ENCODE peak calls at places on chromosome 21, in six cellular contexts. One of them, this sample, is unnamed.
A peak's percentile ranks its signal among the peaks of the same experiment; 100 is the strongest.

GRCh38 chr21:17387030-17387617 is 125.7 kb upstream of the CXADR start:
- DNase-seq in NB4: peak; percentile 56
- DNase-seq in A549: peak; percentile 51
- DNase-seq in testis: peak; percentile 76
- DNase-seq in heart left ventricle: peak; percentile 24
- DNase-seq in right lobe of liver: no peak
- DNase-seq in this sample: no peak

GRCh38 chr21:26513212-26513611 is 59.9 kb downstream of the CYYR1 start:
- DNase-seq in NB4: no peak
- DNase-seq in A549: no peak
- DNase-seq in testis: no peak
- DNase-seq in heart left ventricle: no peak
- DNase-seq in right lobe of liver: no peak
- DNase-seq in this sample: no peak

GRCh38 chr21:38780879-38781278 is 24.9 kb upstream of the ETS2 start:
- DNase-seq in NB4: no peak
- DNase-seq in A549: no peak
- DNase-seq in testis: no peak
- DNase-seq in heart left ventricle: no peak
- DNase-seq in right lobe of liver: no peak
- DNase-seq in this sample: no peak

GRCh38 chr21:17828223-17828622 is 9.1 kb upstream of the C21orf91 start:
- DNase-seq in NB4: no peak
- DNase-seq in A549: no peak
- DNase-seq in testis: no peak
- DNase-seq in heart left ventricle: no peak
- DNase-seq in right lobe of liver: no peak
- DNase-seq in this sample: no peak

GRCh38 chr21:39867198-39867650 is at the start of gene PCP4:
- DNase-seq in NB4: peak; percentile 47
- DNase-seq in A549: peak; percentile 36
- DNase-seq in testis: peak; percentile 82
- DNase-seq in heart left ventricle: peak; percentile 23
- DNase-seq in right lobe of liver: no peak
- DNase-seq in this sample: no peak

GRCh38 chr21:39673736-39674135 is 61.0 kb downstream of the B3GALT5 start:
- DNase-seq in NB4: no peak
- DNase-seq in A549: no peak
- DNase-seq in testis: no peak
- DNase-seq in heart left ventricle: no peak
- DNase-seq in right lobe of liver: no peak
- DNase-seq in this sample: peak; percentile 62

GRCh38 chr21:42845296-42845965 is 33.9 kb downstream of the WDR4 start:
- DNase-seq in NB4: no peak
- DNase-seq in A549: no peak
- DNase-seq in testis: no peak
- DNase-seq in heart left ventricle: peak; percentile 56
- DNase-seq in right lobe of liver: peak; percentile 68
- DNase-seq in this sample: peak; percentile 73

GRCh38 chr21:34358866-34359265 is 4.9 kb upstream of the KCNE2 start:
- DNase-seq in NB4: no peak
- DNase-seq in A549: no peak
- DNase-seq in testis: no peak
- DNase-seq in heart left ventricle: no peak
- DNase-seq in right lobe of liver: no peak
- DNase-seq in this sample: no peak

GRCh38 chr21:27795418-27795817 is 828.5 kb upstream of the ADAMTS5 start:
- DNase-seq in NB4: no peak
- DNase-seq in A549: no peak
- DNase-seq in testis: no peak
- DNase-seq in heart left ventricle: no peak
- DNase-seq in right lobe of liver: no peak
- DNase-seq in this sample: no peak

GRCh38 chr21:22342855-22343254 is 1344.6 kb downstream of the NCAM2 start:
- DNase-seq in NB4: no peak
- DNase-seq in A549: no peak
- DNase-seq in testis: no peak
- DNase-seq in heart left ventricle: no peak
- DNase-seq in right lobe of liver: no peak
- DNase-seq in this sample: no peak

GRCh38 chr21:35223480-35224156 is 174.5 kb upstream of the RUNX1 start:
- DNase-seq in NB4: no peak
- DNase-seq in A549: no peak
- DNase-seq in testis: no peak
- DNase-seq in heart left ventricle: no peak
- DNase-seq in right lobe of liver: no peak
- DNase-seq in this sample: no peak

GRCh38 chr21:41750051-41750450 is 16.8 kb downstream of the RIPK4 start:
- DNase-seq in NB4: no peak
- DNase-seq in A549: no peak
- DNase-seq in testis: no peak
- DNase-seq in heart left ventricle: no peak
- DNase-seq in right lobe of liver: no peak
- DNase-seq in this sample: no peak

GRCh38 chr21:40130476-40130875 is 263.2 kb downstream of the PCP4 start:
- DNase-seq in NB4: no peak
- DNase-seq in A549: no peak
- DNase-seq in testis: no peak
- DNase-seq in heart left ventricle: no peak
- DNase-seq in right lobe of liver: no peak
- DNase-seq in this sample: no peak

GRCh38 chr21:17472167-17472566 is 40.7 kb upstream of the CXADR start:
- DNase-seq in NB4: no peak
- DNase-seq in A549: no peak
- DNase-seq in testis: no peak
- DNase-seq in heart left ventricle: no peak
- DNase-seq in right lobe of liver: no peak
- DNase-seq in this sample: no peak

GRCh38 chr21:34771512-34772028 is 102.8 kb downstream of the CLIC6 start:
- DNase-seq in NB4: peak; percentile 74
- DNase-seq in A549: peak; percentile 57
- DNase-seq in testis: no peak
- DNase-seq in heart left ventricle: no peak
- DNase-seq in right lobe of liver: no peak
- DNase-seq in this sample: no peak

GRCh38 chr21:42061866-42062542 is 9.1 kb upstream of the UMODL1 start:
- DNase-seq in NB4: no peak
- DNase-seq in A549: no peak
- DNase-seq in testis: no peak
- DNase-seq in heart left ventricle: no peak
- DNase-seq in right lobe of liver: peak; percentile 28
- DNase-seq in this sample: peak; percentile 84

GRCh38 chr21:21722736-21723135 is 724.5 kb downstream of the NCAM2 start:
- DNase-seq in NB4: no peak
- DNase-seq in A549: no peak
- DNase-seq in testis: no peak
- DNase-seq in heart left ventricle: no peak
- DNase-seq in right lobe of liver: no peak
- DNase-seq in this sample: no peak

GRCh38 chr21:46273341-46273740 is 12.1 kb downstream of the MCM3AP start:
- DNase-seq in NB4: no peak
- DNase-seq in A549: no peak
- DNase-seq in testis: no peak
- DNase-seq in heart left ventricle: no peak
- DNase-seq in right lobe of liver: no peak
- DNase-seq in this sample: no peak

GRCh38 chr21:41152149-41152548 is 15.8 kb upstream of the BACE2 start:
- DNase-seq in NB4: peak; percentile 15
- DNase-seq in A549: no peak
- DNase-seq in testis: no peak
- DNase-seq in heart left ventricle: no peak
- DNase-seq in right lobe of liver: no peak
- DNase-seq in this sample: no peak

GRCh38 chr21:19123053-19123452 is 719.5 kb upstream of the TMPRSS15 start:
- DNase-seq in NB4: no peak
- DNase-seq in A549: no peak
- DNase-seq in testis: no peak
- DNase-seq in heart left ventricle: no peak
- DNase-seq in right lobe of liver: no peak
- DNase-seq in this sample: no peak

GRCh38 chr21:28269173-28269572 is 723.5 kb downstream of the LTN1 start:
- DNase-seq in NB4: no peak
- DNase-seq in A549: no peak
- DNase-seq in testis: no peak
- DNase-seq in heart left ventricle: no peak
- DNase-seq in right lobe of liver: no peak
- DNase-seq in this sample: no peak

GRCh38 chr21:32190491-32191144 is 88.2 kb downstream of the MIS18A start:
- DNase-seq in NB4: no peak
- DNase-seq in A549: no peak
- DNase-seq in testis: no peak
- DNase-seq in heart left ventricle: no peak
- DNase-seq in right lobe of liver: no peak
- DNase-seq in this sample: no peak

GRCh38 chr21:32325706-32326105 is 27.1 kb downstream of the MRAP start:
- DNase-seq in NB4: no peak
- DNase-seq in A549: no peak
- DNase-seq in testis: no peak
- DNase-seq in heart left ventricle: no peak
- DNase-seq in right lobe of liver: no peak
- DNase-seq in this sample: no peak

GRCh38 chr21:41398831-41399230 is 27.2 kb upstream of the MX1 start:
- DNase-seq in NB4: no peak
- DNase-seq in A549: no peak
- DNase-seq in testis: no peak
- DNase-seq in heart left ventricle: no peak
- DNase-seq in right lobe of liver: no peak
- DNase-seq in this sample: no peak

GRCh38 chr21:26096972-26097371 is 73.6 kb downstream of the APP start:
- DNase-seq in NB4: no peak
- DNase-seq in A549: no peak
- DNase-seq in testis: no peak
- DNase-seq in heart left ventricle: no peak
- DNase-seq in right lobe of liver: no peak
- DNase-seq in this sample: no peak

GRCh38 chr21:46113497-46114176 is 15.7 kb downstream of the COL6A2 start:
- DNase-seq in NB4: no peak
- DNase-seq in A549: no peak
- DNase-seq in testis: no peak
- DNase-seq in heart left ventricle: no peak
- DNase-seq in right lobe of liver: no peak
- DNase-seq in this sample: no peak

GRCh38 chr21:42850463-42850862 is 28.9 kb downstream of the WDR4 start:
- DNase-seq in NB4: no peak
- DNase-seq in A549: no peak
- DNase-seq in testis: no peak
- DNase-seq in heart left ventricle: no peak
- DNase-seq in right lobe of liver: peak; percentile 36
- DNase-seq in this sample: no peak

GRCh38 chr21:18801468-18801867 is 397.9 kb upstream of the TMPRSS15 start:
- DNase-seq in NB4: peak; percentile 6
- DNase-seq in A549: peak; percentile 0
- DNase-seq in testis: no peak
- DNase-seq in heart left ventricle: no peak
- DNase-seq in right lobe of liver: no peak
- DNase-seq in this sample: no peak

GRCh38 chr21:39105341-39105765 is 77.9 kb downstream of the PSMG1 start:
- DNase-seq in NB4: peak; percentile 72
- DNase-seq in A549: no peak
- DNase-seq in testis: no peak
- DNase-seq in heart left ventricle: no peak
- DNase-seq in right lobe of liver: no peak
- DNase-seq in this sample: no peak

GRCh38 chr21:44002511-44002910 is 9.6 kb upstream of the TRAPPC10 start:
- DNase-seq in NB4: no peak
- DNase-seq in A549: no peak
- DNase-seq in testis: no peak
- DNase-seq in heart left ventricle: no peak
- DNase-seq in right lobe of liver: no peak
- DNase-seq in this sample: no peak

GRCh38 chr21:41598561-41599511 is 90.9 kb upstream of the TMPRSS2 start:
- DNase-seq in NB4: peak; percentile 72
- DNase-seq in A549: no peak
- DNase-seq in testis: no peak
- DNase-seq in heart left ventricle: no peak
- DNase-seq in right lobe of liver: no peak
- DNase-seq in this sample: no peak

GRCh38 chr21:43354016-43354420 is 72.9 kb downstream of the SIK1 start:
- DNase-seq in NB4: no peak
- DNase-seq in A549: no peak
- DNase-seq in testis: no peak
- DNase-seq in heart left ventricle: no peak
- DNase-seq in right lobe of liver: no peak
- DNase-seq in this sample: no peak

GRCh38 chr21:26179501-26179900 is 8.9 kb upstream of the APP start:
- DNase-seq in NB4: no peak
- DNase-seq in A549: no peak
- DNase-seq in testis: no peak
- DNase-seq in heart left ventricle: no peak
- DNase-seq in right lobe of liver: no peak
- DNase-seq in this sample: no peak

GRCh38 chr21:24204641-24205040 is 1402.6 kb downstream of the MRPL39 start:
- DNase-seq in NB4: no peak
- DNase-seq in A549: no peak
- DNase-seq in testis: no peak
- DNase-seq in heart left ventricle: no peak
- DNase-seq in right lobe of liver: no peak
- DNase-seq in this sample: no peak

GRCh38 chr21:34965200-34966174 is 83.6 kb downstream of the RUNX1 start:
- DNase-seq in NB4: no peak
- DNase-seq in A549: peak; percentile 12
- DNase-seq in testis: no peak
- DNase-seq in heart left ventricle: no peak
- DNase-seq in right lobe of liver: no peak
- DNase-seq in this sample: no peak

GRCh38 chr21:30072496-30072895 is 94.1 kb downstream of the CLDN17 start:
- DNase-seq in NB4: peak; percentile 54
- DNase-seq in A549: peak; percentile 21
- DNase-seq in testis: peak; percentile 53
- DNase-seq in heart left ventricle: no peak
- DNase-seq in right lobe of liver: no peak
- DNase-seq in this sample: no peak
- TF ChIP-seq CTCF in NB4: peak; percentile 26
- TF ChIP-seq CTCF in A549: no peak
- TF ChIP-seq CTCF in testis: no peak
- TF ChIP-seq CTCF in heart left ventricle: no peak
- TF ChIP-seq CTCF in right lobe of liver: peak; percentile 6
- TF ChIP-seq CTCF in this sample: no peak

GRCh38 chr21:15731243-15731613 is 1.4 kb downstream of the USP25 start:
- DNase-seq in NB4: peak; percentile 26
- DNase-seq in A549: no peak
- DNase-seq in testis: no peak
- DNase-seq in heart left ventricle: no peak
- DNase-seq in right lobe of liver: no peak
- DNase-seq in this sample: no peak
- TF ChIP-seq POLR2A in NB4: no peak
- TF ChIP-seq POLR2A in A549: no peak
- TF ChIP-seq POLR2A in testis: no peak
- TF ChIP-seq POLR2A in heart left ventricle: no peak
- TF ChIP-seq POLR2A in right lobe of liver: peak; percentile 13
- TF ChIP-seq POLR2A in this sample: no peak

GRCh38 chr21:37166733-37167132 is 93.7 kb downstream of the TTC3 start:
- DNase-seq in NB4: peak; percentile 35
- DNase-seq in A549: peak; percentile 12
- DNase-seq in testis: no peak
- DNase-seq in heart left ventricle: no peak
- DNase-seq in right lobe of liver: no peak
- DNase-seq in this sample: no peak
- TF ChIP-seq CTCF in NB4: no peak
- TF ChIP-seq CTCF in A549: peak; percentile 27
- TF ChIP-seq CTCF in testis: no peak
- TF ChIP-seq CTCF in heart left ventricle: peak; percentile 7
- TF ChIP-seq CTCF in right lobe of liver: peak; percentile 20
- TF ChIP-seq CTCF in this sample: no peak

GRCh38 chr21:45057886-45058285 is 16.5 kb upstream of the ADARB1 start:
- DNase-seq in NB4: no peak
- DNase-seq in A549: no peak
- DNase-seq in testis: no peak
- DNase-seq in heart left ventricle: no peak
- DNase-seq in right lobe of liver: no peak
- DNase-seq in this sample: no peak
- TF ChIP-seq POLR2A in NB4: no peak
- TF ChIP-seq POLR2A in A549: no peak
- TF ChIP-seq POLR2A in testis: no peak
- TF ChIP-seq POLR2A in heart left ventricle: no peak
- TF ChIP-seq POLR2A in right lobe of liver: no peak
- TF ChIP-seq POLR2A in this sample: no peak